ENCODE peak calls at places on chromosomes 13 and 19, in eight cellular contexts. Y is retinal pigment epithelial cell, V is cardiac muscle cell, R is astrocyte of the cerebellum, S is IMR-90, P is choroid plexus epithelial cell, J is fibroblast of mammary gland, A is neural progenitor cell. H is an unnamed sample.

GRCh38 chr13:46010148-46010547 is 42.4 kb downstream of the ZC3H13 start:
- DNase-seq in Y (no peak), V (no peak), R (no peak), S (no peak), P (peak; percentile 32), J (peak; percentile 17), A (peak; percentile 40), H (peak; percentile 10)

GRCh38 chr19:32800757-32801156 is 68.8 kb downstream of the SLC7A9 start:
- DNase-seq in Y (no peak), V (no peak), R (no peak), S (no peak), P (no peak), J (no peak), A (no peak), H (no peak)

GRCh38 chr13:40269086-40269485 is 397.4 kb downstream of the FOXO1 start:
- DNase-seq in Y (no peak), V (peak; percentile 24), R (no peak), S (no peak), P (peak; percentile 28), J (peak; percentile 43), A (no peak), H (peak; percentile 46)

GRCh38 chr19:47075941-47076340 is 27.5 kb upstream of the TMEM160 start:
- DNase-seq in Y (no peak), V (no peak), R (no peak), S (peak; percentile 16), P (peak; percentile 43), J (no peak), A (no peak), H (no peak)

GRCh38 chr19:15252398-15253018 is 20.3 kb upstream of the EPHX3 start:
- DNase-seq in Y (no peak), V (peak; percentile 50), R (no peak), S (peak; percentile 45), P (peak; percentile 54), J (peak; percentile 68), A (peak; percentile 55), H (peak; percentile 72)

GRCh38 chr19:35404879-35405622 is 34.2 kb downstream of the GPR42 start:
- DNase-seq in Y (peak; percentile 43), V (peak; percentile 96), R (no peak), S (peak; percentile 92), P (peak; percentile 89), J (peak; percentile 98), A (peak; percentile 39), H (peak; percentile 93)

GRCh38 chr13:23432589-23432988 is 913 bp downstream of the SACS start:
- DNase-seq in Y (no peak), V (no peak), R (no peak), S (peak; percentile 5), P (no peak), J (no peak), A (peak; percentile 41), H (no peak)

GRCh38 chr13:80276371-80277289 is 64.3 kb downstream of the SPRY2 start:
- DNase-seq in Y (peak; percentile 56), V (peak; percentile 33), R (peak; percentile 51), S (peak; percentile 23), P (peak; percentile 9), J (peak; percentile 7), A (peak; percentile 97), H (peak; percentile 34)

GRCh38 chr19:13112555-13112954 is 4.0 kb downstream of the TRMT1 start:
- DNase-seq in Y (no peak), V (no peak), R (no peak), S (no peak), P (no peak), J (no peak), A (no peak), H (no peak)

GRCh38 chr13:23645851-23646250 is 75.6 kb downstream of the TNFRSF19 start:
- DNase-seq in Y (no peak), V (no peak), R (no peak), S (no peak), P (no peak), J (no peak), A (no peak), H (no peak)

GRCh38 chr19:45528149-45528743 is 21.0 kb downstream of the VASP start:
- DNase-seq in Y (no peak), V (peak; percentile 21), R (no peak), S (peak; percentile 56), P (no peak), J (peak; percentile 75), A (peak; percentile 73), H (peak; percentile 25)

GRCh38 chr19:56253737-56254136 is 18.8 kb upstream of the EDDM13 start:
- DNase-seq in Y (peak; percentile 7), V (peak; percentile 75), R (peak; percentile 37), S (peak; percentile 71), P (peak; percentile 82), J (peak; percentile 72), A (peak; percentile 56), H (peak; percentile 76)

DNA sequence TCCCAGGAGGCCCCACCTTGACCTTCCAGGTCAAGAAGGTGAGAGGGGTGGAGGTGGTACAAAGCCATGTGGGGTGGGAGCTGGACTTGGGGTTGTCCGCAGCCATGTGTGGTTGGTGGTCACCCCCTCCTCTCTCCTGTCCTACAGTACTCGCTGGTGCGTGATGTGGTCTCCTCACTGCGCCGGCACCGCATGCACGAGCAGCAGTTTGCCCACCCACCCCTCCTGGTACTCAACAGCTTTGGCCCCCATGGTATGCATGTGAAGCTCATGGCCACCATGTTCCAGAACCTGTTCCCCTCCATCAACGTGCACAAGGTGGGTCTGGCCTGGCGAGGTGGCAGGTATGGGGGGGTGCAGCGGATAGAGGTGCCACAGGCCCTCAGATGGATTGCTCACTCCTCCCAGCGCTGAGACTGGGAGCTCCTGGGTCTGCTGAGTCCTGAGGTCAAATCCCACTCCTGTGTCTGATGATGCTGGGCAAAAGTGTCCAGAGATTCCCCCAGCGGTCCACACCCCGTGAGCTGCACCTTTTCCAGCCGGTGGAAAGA is 1.7 kb downstream of the PPAN start:
- DNase-seq in Y (no peak), V (no peak), R (no peak), S (no peak), P (no peak), J (no peak), A (no peak), H (no peak)
- H3K4me3 ChIP-seq in Y (no peak overlapping the region), V (no peak overlapping the region), R (no peak overlapping the region), S (no peak overlapping the region), P (no peak overlapping the region), J (peak overlapping the region; percentile 91), A (no peak overlapping the region), H (peak overlapping the region; percentile 86)

DNA sequence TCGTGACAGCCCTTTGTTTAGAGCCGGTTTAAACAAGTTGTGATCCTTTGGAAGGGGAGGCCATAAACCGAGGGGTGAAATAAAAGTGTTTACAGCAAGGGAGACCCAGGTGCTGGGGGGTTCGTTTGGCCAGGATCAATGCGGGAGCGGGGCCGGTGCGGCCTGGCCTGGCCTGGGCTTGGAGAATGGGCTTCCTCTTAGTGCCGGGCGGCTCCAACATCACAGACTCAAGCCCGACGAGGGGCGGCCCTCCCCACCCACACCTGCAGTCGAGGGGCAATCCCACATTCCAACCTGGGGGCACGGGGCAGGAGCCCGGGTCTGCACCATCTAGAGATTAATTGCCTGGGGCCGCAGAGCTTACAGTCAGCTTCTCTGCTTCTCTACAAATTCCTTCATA is 42.8 kb upstream of the GTF3A start:
- DNase-seq in Y (no peak), V (no peak), R (no peak), S (no peak), P (no peak), J (no peak), A (no peak), H (no peak)
- TF ChIP-seq CTCF in Y (no peak), V (no peak), R (no peak), S (no peak), P (no peak), J (no peak), A (no peak), H (no peak)

GRCh38 chr13:111183959-111184684 is 69.0 kb downstream of the ARHGEF7 start:
- DNase-seq in Y (no peak), V (peak; percentile 22), R (no peak), S (no peak), P (no peak), J (no peak), A (no peak), H (no peak)
- H3K4me3 ChIP-seq in Y (no peak overlapping the region), V (no peak overlapping the region), R (no peak overlapping the region), S (no peak overlapping the region), P (no peak overlapping the region), J (no peak overlapping the region), A (no peak overlapping the region), H (no peak overlapping the region)

DNA sequence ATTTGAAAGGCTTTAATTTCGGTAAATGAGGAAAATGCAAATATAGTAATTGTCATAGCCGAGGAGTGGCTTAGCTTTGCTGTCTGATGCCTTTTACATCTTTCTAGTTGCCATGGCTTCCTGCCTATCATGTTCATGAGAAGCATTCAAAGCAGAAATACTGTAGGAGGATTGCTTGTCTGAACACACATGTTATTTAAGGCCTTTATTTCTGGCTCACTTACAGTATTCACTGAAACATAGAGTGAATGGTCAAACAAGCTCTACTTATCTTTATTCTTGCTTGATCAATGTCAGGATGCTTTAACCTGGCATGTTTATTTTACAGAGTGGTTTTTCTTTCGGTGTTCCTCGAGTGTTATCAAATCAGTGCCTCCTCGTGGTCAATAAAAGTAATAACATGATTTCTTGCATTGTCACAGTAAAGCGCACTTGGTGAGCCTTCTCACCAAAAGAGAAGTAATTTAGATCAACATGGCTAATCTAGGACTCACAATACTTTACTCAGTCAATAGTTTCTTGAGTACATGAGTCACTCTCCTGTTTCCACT is 73.5 kb upstream of the PCDH17 start:
- DNase-seq in Y (no peak), V (peak; percentile 0), R (no peak), S (no peak), P (peak; percentile 1), J (no peak), A (peak; percentile 67), H (no peak)
- TF ChIP-seq CTCF in Y (peak; percentile 50), V (no peak), R (peak; percentile 14), S (no peak), P (no peak), J (no peak), A (peak; percentile 64), H (no peak)

GRCh38 chr13:113861433-113862030 is 2.3 kb downstream of the GAS6 start:
- DNase-seq in Y (no peak), V (no peak), R (no peak), S (no peak), P (no peak), J (no peak), A (no peak), H (no peak)
- H3K4me3 ChIP-seq in Y (no peak overlapping the region), V (no peak overlapping the region), R (peak overlapping the region; percentile 69), S (peak overlapping the region; percentile 93), P (no peak overlapping the region), J (peak overlapping the region; percentile 87), A (no peak overlapping the region), H (no peak overlapping the region)